ENCODE peak calls at places on chromosomes 2 and 18, in eight cellular contexts. K is astrocyte of the hippocampus; C is colonic mucosa; Z is T-helper 17 cell; F is NCI-H1092 treated with DMSO at 0.1 percent for 48 hours; A is stimulated activated naive CD8-positive, alpha-beta T cell treated with anti-CD3 and anti-CD28 coated beads, Interleukin-15, Interleukin-2, amounts not matched to agents 100 U/mL and 50 U/mL, for 24 hours; X is stimulated activated CD4-positive, alpha-beta T cell treated with anti-CD3 and anti-CD28 coated beads, Interleukin-15, amount 100 ng/mL, for 24 hours; B is GM13977. E is an unnamed sample.

GRCh38 chr2:9178110-9178904 is 28.3 kb upstream of the ASAP2 start:
- DNase-seq in B (no peak), A (no peak), K (peak; percentile 39), C (peak; percentile 77), F (no peak), Z (no peak), X (no peak), E (no peak)

GRCh38 chr2:236936446-236936940 is 149.2 kb upstream of the COPS8 start:
- DNase-seq in X (no peak), C (no peak), K (no peak), B (no peak), Z (no peak), A (no peak), F (no peak), E (no peak)

GRCh38 chr2:238024986-238025385 is 35.8 kb upstream of the SCLY start:
- DNase-seq in Z (no peak), C (peak; percentile 7), F (no peak), A (peak; percentile 44), X (peak; percentile 57), K (peak; percentile 44), B (no peak), E (no peak)

GRCh38 chr18:74290831-74291770 is 662 bp downstream of the CYB5A start:
- DNase-seq in X (no peak), B (peak; percentile 44), A (no peak), K (no peak), Z (no peak), F (no peak), C (peak; percentile 60), E (no peak)

GRCh38 chr2:212537311-212538155 is 1.1 kb downstream of the ERBB4 start:
- DNase-seq in A (no peak), C (peak; percentile 20), F (peak; percentile 18), X (peak; percentile 11), K (peak; percentile 50), Z (no peak), B (peak; percentile 45), E (no peak)

GRCh38 chr2:43158259-43158880 is 68.0 kb downstream of the ZFP36L2 start:
- DNase-seq in X (peak; percentile 69), K (peak; percentile 52), B (peak; percentile 50), C (peak; percentile 83), F (no peak), A (peak; percentile 72), Z (no peak), E (peak; percentile 33)

GRCh38 chr2:40434638-40435296 is 17.1 kb downstream of the SLC8A1 start:
- DNase-seq in B (no peak), C (no peak), F (no peak), A (no peak), K (peak; percentile 97), X (no peak), Z (no peak), E (no peak)

GRCh38 chr2:70904371-70905216 is 31.1 kb upstream of the ATP6V1B1 start:
- DNase-seq in C (no peak), F (no peak), X (no peak), B (no peak), Z (no peak), A (no peak), K (no peak), E (no peak)

GRCh38 chr18:63882333-63883141 is 5.0 kb upstream of the SERPINB2 start:
- DNase-seq in A (no peak), C (no peak), K (peak; percentile 87), B (no peak), F (no peak), Z (no peak), X (no peak), E (no peak)

GRCh38 chr2:239296020-239296932 is 104.5 kb downstream of the HDAC4 start:
- DNase-seq in B (no peak), A (no peak), X (no peak), Z (no peak), K (no peak), C (no peak), F (no peak), E (no peak)

GRCh38 chr2:177670791-177671528 is 278.4 kb downstream of the AGPS start:
- DNase-seq in B (no peak), Z (no peak), X (no peak), F (no peak), A (no peak), K (no peak), C (no peak), E (no peak)

GRCh38 chr18:64271975-64272659 is 123.2 kb upstream of the LINC00305 start:
- DNase-seq in K (no peak), Z (no peak), B (no peak), F (no peak), X (no peak), A (no peak), C (no peak), E (no peak)

E was measured in effector memory CD4-positive, alpha-beta T cell.